ENCODE peak calls at places on chromosomes 7 and 10, in six cellular contexts. K, M, I, D, S and H are unnamed samples.

GRCh38 chr7:100190059-100190711 is 12.5 kb downstream of the STAG3 start:
- DNase-seq in K (no peak), M (peak), I (peak), D (no peak), S (no peak), H (peak)

GRCh38 chr7:79979437-79979836 is 155.2 kb upstream of the GNAI1 start:
- DNase-seq in K (no peak), M (peak), I (peak), D (no peak), S (no peak), H (peak)

GRCh38 chr7:81600608-81601007 is 169.2 kb downstream of the HGF start:
- DNase-seq in K (no peak), M (peak), I (peak), D (no peak), S (no peak), H (peak)

GRCh38 chr10:1942478-1942877 is 205.2 kb upstream of the ADARB2 start:
- DNase-seq in K (no peak), M (no peak), I (no peak), D (no peak), S (no peak), H (no peak)

GRCh38 chr7:29228289-29229011 is 33.9 kb downstream of the CHN2 start:
- DNase-seq in K (no peak), M (no peak), I (no peak), D (no peak), S (no peak), H (no peak)

GRCh38 chr10:72087392-72087968 is 871 bp downstream of the SPOCK2 start:
- DNase-seq in K (no peak), M (no peak), I (no peak), D (no peak), S (peak), H (no peak)

GRCh38 chr7:115707236-115707635 is 323.3 kb downstream of the TFEC start:
- DNase-seq in K (no peak), M (peak), I (peak), D (no peak), S (peak), H (no peak)

GRCh38 chr7:29884399-29885272 is 78.3 kb downstream of the WIPF3 start:
- DNase-seq in K (peak), M (no peak), I (no peak), D (no peak), S (peak), H (no peak)

GRCh38 chr7:49295136-49295535 is 370.8 kb downstream of the CDC14C start:
- DNase-seq in K (no peak), M (peak), I (peak), D (no peak), S (no peak), H (no peak)

GRCh38 chr10:8392216-8392615 is 337.7 kb downstream of the GATA3 start:
- DNase-seq in K (no peak), M (peak), I (peak), D (no peak), S (no peak), H (no peak)

GRCh38 chr10:49324711-49325110 is 25.7 kb downstream of the C10orf71 start:
- DNase-seq in K (no peak), M (peak), I (no peak), D (no peak), S (peak), H (no peak)

GRCh38 chr10:46559231-46559671 is 2.8 kb upstream of the GPRIN2 start:
- DNase-seq in K (peak), M (no peak), I (no peak), D (no peak), S (no peak), H (peak)

GRCh38 chr7:233456-234035 is 41.2 kb downstream of the FAM20C start:
- DNase-seq in K (no peak), M (peak), I (no peak), D (no peak), S (no peak), H (no peak)

GRCh38 chr10:91613411-91614253 is 19.2 kb downstream of the PPP1R3C start:
- DNase-seq in K (no peak), M (peak), I (peak), D (no peak), S (no peak), H (peak)

GRCh38 chr10:75743231-75743864 is 311.9 kb downstream of the LRMDA start:
- DNase-seq in K (no peak), M (no peak), I (no peak), D (no peak), S (no peak), H (no peak)

GRCh38 chr10:74921744-74922143 is 95.3 kb downstream of the KAT6B start:
- DNase-seq in K (no peak), M (no peak), I (peak), D (no peak), S (no peak), H (no peak)

GRCh38 chr7:157520249-157520648 is 183.4 kb downstream of the DNAJB6 start:
- DNase-seq in K (peak), M (no peak), I (no peak), D (no peak), S (peak), H (no peak)

GRCh38 chr7:36984710-36985308 is 260.5 kb upstream of the AOAH start:
- DNase-seq in K (no peak), M (no peak), I (no peak), D (no peak), S (no peak), H (no peak)

GRCh38 chr7:81676813-81677212 is 93.0 kb downstream of the HGF start:
- DNase-seq in K (no peak), M (peak), I (peak), D (no peak), S (no peak), H (peak)

GRCh38 chr7:144818516-144818915 is 17.3 kb downstream of the TPK1 start:
- DNase-seq in K (no peak), M (peak), I (peak), D (no peak), S (no peak), H (no peak)

GRCh38 chr7:6486438-6487183 is 38.9 kb upstream of the DAGLB start:
- DNase-seq in K (no peak), M (no peak), I (no peak), D (no peak), S (no peak), H (no peak)

GRCh38 chr7:41027428-41028115 is 675.3 kb downstream of the INHBA start:
- DNase-seq in K (no peak), M (peak), I (peak), D (no peak), S (no peak), H (peak)

GRCh38 chr7:139265673-139266072 is 34.6 kb downstream of the UBN2 start:
- DNase-seq in K (no peak), M (no peak), I (no peak), D (no peak), S (no peak), H (no peak)

GRCh38 chr7:74253331-74253730 is 868 bp downstream of the RFC2 start:
- DNase-seq in K (no peak), M (no peak), I (no peak), D (no peak), S (no peak), H (no peak)

GRCh38 chr7:33701927-33702326 is 203.4 kb upstream of the BMPER start:
- DNase-seq in K (no peak), M (no peak), I (no peak), D (no peak), S (no peak), H (no peak)

GRCh38 chr7:132469264-132469663 is 107.0 kb downstream of the PLXNA4 start:
- DNase-seq in K (no peak), M (peak), I (no peak), D (no peak), S (no peak), H (no peak)

GRCh38 chr7:48299580-48300169 is 128.4 kb downstream of the ABCA13 start:
- DNase-seq in K (peak), M (peak), I (peak), D (no peak), S (peak), H (peak)

GRCh38 chr7:33845991-33846509 is 59.3 kb upstream of the BMPER start:
- DNase-seq in K (no peak), M (no peak), I (peak), D (no peak), S (no peak), H (no peak)

GRCh38 chr7:80529362-80529761 is 17.5 kb upstream of the GNAT3 start:
- DNase-seq in K (no peak), M (peak), I (no peak), D (no peak), S (no peak), H (peak)

GRCh38 chr10:79266092-79266491 is 81.2 kb upstream of the PPIF start:
- DNase-seq in K (no peak), M (peak), I (peak), D (no peak), S (no peak), H (no peak)

GRCh38 chr10:98316156-98316555 is 48.2 kb upstream of the LOXL4 start:
- DNase-seq in K (no peak), M (no peak), I (peak), D (no peak), S (no peak), H (no peak)

GRCh38 chr10:84588971-84589370 is 260.6 kb downstream of the CCSER2 start:
- DNase-seq in K (no peak), M (no peak), I (no peak), D (no peak), S (no peak), H (no peak)

GRCh38 chr7:66418537-66418936 is 210.1 kb upstream of the KCTD7 start:
- DNase-seq in K (no peak), M (no peak), I (no peak), D (no peak), S (no peak), H (no peak)

GRCh38 chr10:6203331-6204062 is 765 bp downstream of the PFKFB3 start:
- DNase-seq in K (peak), M (peak), I (peak), D (no peak), S (peak), H (peak)

GRCh38 chr10:14573666-14574261 is 200.9 kb downstream of the FAM107B start:
- DNase-seq in K (no peak), M (peak), I (peak), D (no peak), S (peak), H (peak)

GRCh38 chr7:20991544-20991943 is 204.9 kb upstream of the SP8 start:
- DNase-seq in K (no peak), M (no peak), I (no peak), D (no peak), S (no peak), H (no peak)
- TF ChIP-seq CTCF in K (no peak), M (no peak), I (no peak), D (no peak), S (peak), H (no peak)

GRCh38 chr10:230758-231157 is 95.5 kb downstream of the ZMYND11 start:
- DNase-seq in K (no peak), M (peak), I (peak), D (no peak), S (no peak), H (no peak)
- TF ChIP-seq CTCF in K (peak), M (peak), I (peak), D (no peak), S (peak), H (peak)

GRCh38 chr10:102065561-102066420 is 642 bp downstream of the HPS6 start:
- DNase-seq in K (peak), M (peak), I (no peak), D (no peak), S (peak), H (peak)
- TF ChIP-seq CTCF in K (no peak), M (no peak), I (no peak), D (no peak), S (no peak), H (no peak)

GRCh38 chr7:92053312-92053711 is 81.0 kb downstream of the CYP51A1 start:
- DNase-seq in K (no peak), M (no peak), I (no peak), D (no peak), S (no peak), H (no peak)

GRCh38 chr7:92051655-92052054 is 82.6 kb downstream of the CYP51A1 start:
- DNase-seq in K (no peak), M (no peak), I (no peak), D (no peak), S (no peak), H (no peak)

GRCh38 chr7:92057375-92057774 is 76.9 kb downstream of the CYP51A1 start:
- DNase-seq in K (no peak), M (no peak), I (no peak), D (no peak), S (no peak), H (no peak)

GRCh38 chr7:92056276-92056675 is 78.0 kb downstream of the CYP51A1 start:
- DNase-seq in K (no peak), M (no peak), I (no peak), D (no peak), S (no peak), H (no peak)

GRCh38 chr7:92052159-92052558 is 82.1 kb downstream of the CYP51A1 start:
- DNase-seq in K (no peak), M (no peak), I (no peak), D (no peak), S (no peak), H (no peak)
- TF ChIP-seq CTCF in K (no peak), M (no peak), I (no peak), D (no peak), S (no peak), H (no peak)